ENCODE peak calls at places on chromosomes 3 and 15, in five cellular contexts. A, T, I, M and W are unnamed samples.

GRCh38 chr3:94524102-94524922 is 461.5 kb downstream of the NSUN3 start:
- DNase-seq in A (no peak), T (no peak), I (no peak), M (no peak), W (no peak)

GRCh38 chr3:16512435-16513140 is 911 bp downstream of the RFTN1 start:
- DNase-seq in A (no peak), T (peak), I (no peak), M (no peak), W (no peak)

GRCh38 chr3:80682235-80682634 is 914.4 kb upstream of the ROBO1 start:
- DNase-seq in A (no peak), T (no peak), I (no peak), M (no peak), W (no peak)

GRCh38 chr3:135083756-135084155 is 288.7 kb downstream of the EPHB1 start:
- DNase-seq in A (no peak), T (no peak), I (no peak), M (no peak), W (no peak)

GRCh38 chr3:54709785-54710184 is 218.1 kb downstream of the LRTM1 start:
- DNase-seq in A (no peak), T (no peak), I (no peak), M (no peak), W (no peak)

GRCh38 chr15:63294354-63294753 is 16.9 kb downstream of the APH1B start:
- DNase-seq in A (no peak), T (no peak), I (no peak), M (no peak), W (no peak)

GRCh38 chr15:77030928-77031375 is 36.0 kb downstream of the PSTPIP1 start:
- DNase-seq in A (no peak), T (no peak), I (no peak), M (no peak), W (no peak)

GRCh38 chr3:48634661-48635221 is 520 bp downstream of the SLC26A6 start:
- DNase-seq in A (peak), T (peak), I (no peak), M (peak), W (no peak)

GRCh38 chr3:117036259-117036799 is 326.8 kb downstream of the TUSC7 start:
- DNase-seq in A (no peak), T (no peak), I (no peak), M (no peak), W (no peak)

GRCh38 chr3:30073622-30074021 is 532.8 kb upstream of the TGFBR2 start:
- DNase-seq in A (no peak), T (no peak), I (no peak), M (no peak), W (no peak)

GRCh38 chr3:155512867-155513261 is 219.4 kb upstream of the STRIT1 start:
- DNase-seq in A (no peak), T (peak), I (no peak), M (no peak), W (no peak)

GRCh38 chr3:156298938-156299337 is 178.6 kb downstream of the KCNAB1 start:
- DNase-seq in A (no peak), T (no peak), I (peak), M (no peak), W (no peak)

GRCh38 chr15:85404922-85405293 is 24.5 kb downstream of the AKAP13 start:
- DNase-seq in A (no peak), T (no peak), I (no peak), M (no peak), W (no peak)

GRCh38 chr15:57352535-57353316 is 23.6 kb upstream of the CGNL1 start:
- DNase-seq in A (no peak), T (no peak), I (no peak), M (no peak), W (no peak)

GRCh38 chr3:5192568-5193319 is 5.2 kb downstream of the EDEM1 start:
- DNase-seq in A (no peak), T (peak), I (no peak), M (no peak), W (no peak)

GRCh38 chr15:41550066-41550805 is 6.2 kb upstream of the RPAP1 start:
- DNase-seq in A (no peak), T (no peak), I (no peak), M (no peak), W (no peak)

GRCh38 chr3:65497846-65498245 is 540.9 kb downstream of the MAGI1 start:
- DNase-seq in A (no peak), T (no peak), I (peak), M (no peak), W (peak)

GRCh38 chr15:99443768-99444446 is 121.9 kb upstream of the MEF2A start:
- DNase-seq in A (no peak), T (no peak), I (no peak), M (no peak), W (no peak)

GRCh38 chr3:108662141-108662738 is 72.7 kb downstream of the DZIP3 start:
- DNase-seq in A (no peak), T (peak), I (no peak), M (peak), W (no peak)

GRCh38 chr15:73945109-73945508 is 18.8 kb downstream of the LOXL1 start:
- DNase-seq in A (no peak), T (no peak), I (no peak), M (no peak), W (no peak)

GRCh38 chr3:140219923-140220452 is 285.0 kb downstream of the CLSTN2 start:
- DNase-seq in A (no peak), T (no peak), I (no peak), M (no peak), W (no peak)

GRCh38 chr3:16338124-16338523 is 73.1 kb downstream of the OXNAD1 start:
- DNase-seq in A (no peak), T (no peak), I (no peak), M (no peak), W (no peak)

GRCh38 chr3:76038949-76039348 is 253.6 kb upstream of the ZNF717 start:
- DNase-seq in A (no peak), T (no peak), I (no peak), M (no peak), W (no peak)

GRCh38 chr15:101115887-101116680 is 135.8 kb downstream of the CHSY1 start:
- DNase-seq in A (no peak), T (no peak), I (no peak), M (no peak), W (no peak)

GRCh38 chr15:25846377-25846776 is 16.8 kb downstream of the ATP10A start:
- DNase-seq in A (no peak), T (no peak), I (no peak), M (no peak), W (no peak)

GRCh38 chr3:7504886-7505775 is 644.2 kb downstream of the GRM7 start:
- DNase-seq in A (peak), T (peak), I (no peak), M (peak), W (no peak)

GRCh38 chr3:54322354-54322753 is 200.0 kb downstream of the CACNA2D3 start:
- DNase-seq in A (no peak), T (no peak), I (no peak), M (no peak), W (no peak)